ENCODE peak calls at places on chromosomes 11 and 22, in four cellular contexts. F, V, I and B are unnamed samples.

GRCh38 chr22:24816841-24817240 is 10.8 kb downstream of the SGSM1 start:
- DNase-seq in F (no peak), V (no peak), I (no peak), B (no peak)

GRCh38 chr11:35270342-35270741 is 131.4 kb downstream of the CD44 start:
- DNase-seq in F (no peak), V (no peak), I (no peak), B (no peak)

GRCh38 chr11:1276061-1276790 is 33.2 kb downstream of the TOLLIP start:
- DNase-seq in F (no peak), V (no peak), I (no peak), B (no peak)

GRCh38 chr22:32862083-32862482 is 60.6 kb downstream of the TIMP3 start:
- DNase-seq in F (no peak), V (no peak), I (no peak), B (no peak)

GRCh38 chr11:110761994-110762393 is 49.8 kb upstream of the ARHGAP20 start:
- DNase-seq in F (no peak), V (no peak), I (no peak), B (no peak)

GRCh38 chr11:35614949-35615569 is 3.2 kb upstream of the FJX1 start:
- DNase-seq in F (no peak), V (no peak), I (no peak), B (no peak)

GRCh38 chr22:19811811-19812771 is 42.6 kb downstream of the GNB1L start:
- DNase-seq in F (peak), V (no peak), I (no peak), B (peak)

GRCh38 chr11:36997656-36998055 is 399.6 kb upstream of the RAG2 start:
- DNase-seq in F (no peak), V (no peak), I (no peak), B (no peak)

GRCh38 chr22:41976070-41976901 is 7.0 kb downstream of the SEPTIN3 start:
- DNase-seq in F (no peak), V (no peak), I (no peak), B (no peak)

GRCh38 chr11:126815111-126815510 is 185.5 kb downstream of the KIRREL3 start:
- DNase-seq in F (no peak), V (no peak), I (no peak), B (peak)

GRCh38 chr11:19905280-19905853 is 192.7 kb downstream of the NAV2 start:
- DNase-seq in F (no peak), V (no peak), I (no peak), B (no peak)

GRCh38 chr11:60625262-60625661 is 74.2 kb upstream of the MS4A8 start:
- DNase-seq in F (no peak), V (no peak), I (peak), B (peak)

GRCh38 chr11:117017456-117017855 is 80.8 kb downstream of the SIK3 start:
- DNase-seq in F (no peak), V (no peak), I (no peak), B (no peak)

GRCh38 chr11:17988465-17988864 is 24.4 kb downstream of the SERGEF start:
- DNase-seq in F (no peak), V (no peak), I (no peak), B (no peak)

GRCh38 chr11:130166457-130166784 is 6.8 kb downstream of the ST14 start:
- DNase-seq in F (no peak), V (peak), I (peak), B (peak)

GRCh38 chr11:122656073-122656630 is 630 bp downstream of the UBASH3B start:
- DNase-seq in F (peak), V (no peak), I (no peak), B (peak)

GRCh38 chr11:132278801-132279574 is 908.6 kb downstream of the NTM start:
- DNase-seq in F (no peak), V (no peak), I (peak), B (no peak)

GRCh38 chr22:43341565-43341964 is 1.6 kb downstream of the SCUBE1 start:
- DNase-seq in F (no peak), V (no peak), I (no peak), B (no peak)

GRCh38 chr11:203945-204586 is 3.1 kb downstream of the BET1L start:
- DNase-seq in F (no peak), V (no peak), I (no peak), B (no peak)

GRCh38 chr11:58061813-58062212 is 31.1 kb downstream of the OR6Q1 start:
- DNase-seq in F (no peak), V (peak), I (no peak), B (no peak)

GRCh38 chr11:130216591-130217132 is 57.1 kb downstream of the ST14 start:
- DNase-seq in F (no peak), V (no peak), I (no peak), B (no peak)

GRCh38 chr11:65301491-65302329 is 13.0 kb upstream of the CDC42EP2 start:
- DNase-seq in F (no peak), V (no peak), I (no peak), B (no peak)

GRCh38 chr11:122486793-122487495 is 168.6 kb upstream of the UBASH3B start:
- DNase-seq in F (no peak), V (no peak), I (no peak), B (no peak)

GRCh38 chr11:71102251-71102995 is 150.0 kb downstream of the SHANK2 start:
- DNase-seq in F (no peak), V (no peak), I (no peak), B (no peak)

GRCh38 chr22:50009765-50010675 is 2.5 kb downstream of the IL17REL start:
- DNase-seq in F (peak), V (no peak), I (no peak), B (no peak)

GRCh38 chr22:47351836-47352579 is 589.6 kb downstream of the TBC1D22A start:
- DNase-seq in F (peak), V (no peak), I (no peak), B (peak)

GRCh38 chr11:20078846-20079245 is 81.4 kb downstream of the DBX1 start:
- DNase-seq in F (no peak), V (no peak), I (no peak), B (no peak)

DNA sequence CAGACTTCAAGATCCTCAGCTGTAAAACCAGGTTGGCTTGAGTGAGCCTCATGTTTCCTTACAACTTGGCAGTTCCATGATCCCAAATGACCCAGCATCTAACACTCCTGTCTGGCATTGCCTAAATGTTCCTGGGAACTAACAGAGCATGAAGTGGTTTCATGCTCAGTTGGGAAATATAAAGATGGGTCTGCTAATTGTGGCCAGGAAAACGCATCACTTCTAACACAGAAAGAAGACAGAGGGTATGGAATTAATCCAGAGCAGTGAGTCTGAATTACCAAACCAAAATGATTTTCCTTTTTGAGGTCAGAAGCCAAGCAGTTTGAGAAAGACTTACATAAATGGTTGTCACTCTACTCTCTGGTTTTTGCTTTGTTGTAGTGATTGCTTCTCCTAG is 60.5 kb upstream of the MMP13 start:
- DNase-seq in F (no peak), V (peak), I (no peak), B (no peak)
- H3K4me3 ChIP-seq in F (no peak), V (no peak), I (no peak), B (no peak)

GRCh38 chr11:118609380-118610219 is 2.2 kb downstream of the PHLDB1 start:
- DNase-seq in F (peak), V (no peak), I (no peak), B (no peak)
- H3K4me3 ChIP-seq in F (peak), V (peak), I (peak), B (no peak)

GRCh38 chr11:86246293-86246675 is 1.7 kb downstream of the EED start:
- DNase-seq in F (no peak), V (no peak), I (no peak), B (no peak)

GRCh38 chr11:86247608-86248007 is 3.1 kb downstream of the EED start:
- DNase-seq in F (no peak), V (no peak), I (no peak), B (no peak)

GRCh38 chr11:86251285-86251830 is 6.8 kb downstream of the EED start:
- DNase-seq in F (no peak), V (no peak), I (no peak), B (no peak)

GRCh38 chr11:86248609-86249008 is 4.1 kb downstream of the EED start:
- DNase-seq in F (no peak), V (no peak), I (no peak), B (no peak)

GRCh38 chr11:86249307-86250098 is 5.0 kb downstream of the EED start:
- DNase-seq in F (no peak), V (no peak), I (no peak), B (no peak)
- H3K4me3 ChIP-seq in F (no peak), V (no peak), I (no peak), B (no peak)

GRCh38 chr22:39207141-39208012 is 37.4 kb downstream of the PDGFB start:
- DNase-seq in F (peak), V (no peak), I (no peak), B (peak)

GRCh38 chr22:39208013-39208680 is 36.6 kb downstream of the PDGFB start:
- DNase-seq in F (peak), V (no peak), I (no peak), B (no peak)

GRCh38 chr22:39204216-39204615 is 40.6 kb downstream of the PDGFB start:
- DNase-seq in F (no peak), V (no peak), I (no peak), B (peak)

GRCh38 chr22:39206491-39206890 is 38.3 kb downstream of the PDGFB start:
- DNase-seq in F (peak), V (no peak), I (no peak), B (peak)

DNA sequence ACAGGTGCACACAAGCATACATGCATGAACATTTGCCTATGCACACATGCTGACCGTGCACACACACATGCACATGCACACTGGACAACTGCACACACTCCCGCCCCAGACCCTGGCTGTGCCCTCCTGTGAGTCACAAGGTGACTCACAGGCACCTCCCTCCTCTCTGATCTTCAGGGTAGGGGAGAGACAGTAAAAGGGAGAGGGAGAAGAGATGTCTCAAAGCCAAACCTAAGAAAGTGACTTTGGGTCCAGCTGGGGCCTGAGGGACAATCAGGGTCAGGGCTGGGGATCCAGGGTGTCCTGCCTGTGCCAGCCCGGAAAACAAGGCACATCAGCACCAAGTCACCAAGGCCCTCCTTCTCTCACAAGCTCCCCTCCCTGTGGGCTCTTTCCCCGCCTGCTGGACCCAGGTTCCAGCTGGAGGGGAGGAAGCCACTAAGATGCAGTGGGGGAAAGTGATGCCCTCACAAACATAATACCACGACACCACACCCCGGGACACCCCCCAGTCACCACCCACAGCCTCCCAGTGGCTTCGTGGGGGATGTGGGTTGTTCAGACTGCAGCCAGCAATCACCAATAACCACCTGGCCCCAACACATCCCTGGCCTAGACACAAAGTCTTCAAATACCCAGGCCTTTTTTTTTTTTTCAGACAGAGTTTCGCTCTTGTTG is 39.3 kb downstream of the PDGFB start:
- DNase-seq in F (peak), V (peak), I (no peak), B (peak)
- H3K4me3 ChIP-seq in F (no peak), V (no peak), I (no peak), B (no peak)

GRCh38 chr22:23120415-23120899 is 21.3 kb downstream of the RSPH14 start:
- DNase-seq in F (no peak), V (no peak), I (no peak), B (no peak)

GRCh38 chr22:23117890-23118646 is 23.7 kb downstream of the RSPH14 start:
- DNase-seq in F (no peak), V (no peak), I (no peak), B (no peak)

GRCh38 chr22:23119492-23120414 is 22.0 kb downstream of the RSPH14 start:
- DNase-seq in F (no peak), V (no peak), I (no peak), B (no peak)

GRCh38 chr22:23117275-23117674 is 24.5 kb downstream of the RSPH14 start:
- DNase-seq in F (no peak), V (no peak), I (no peak), B (no peak)

GRCh38 chr22:23118647-23119491 is 22.9 kb downstream of the RSPH14 start:
- DNase-seq in F (no peak), V (no peak), I (no peak), B (no peak)
- H3K4me3 ChIP-seq in F (no peak), V (no peak), I (no peak), B (no peak)

DNA sequence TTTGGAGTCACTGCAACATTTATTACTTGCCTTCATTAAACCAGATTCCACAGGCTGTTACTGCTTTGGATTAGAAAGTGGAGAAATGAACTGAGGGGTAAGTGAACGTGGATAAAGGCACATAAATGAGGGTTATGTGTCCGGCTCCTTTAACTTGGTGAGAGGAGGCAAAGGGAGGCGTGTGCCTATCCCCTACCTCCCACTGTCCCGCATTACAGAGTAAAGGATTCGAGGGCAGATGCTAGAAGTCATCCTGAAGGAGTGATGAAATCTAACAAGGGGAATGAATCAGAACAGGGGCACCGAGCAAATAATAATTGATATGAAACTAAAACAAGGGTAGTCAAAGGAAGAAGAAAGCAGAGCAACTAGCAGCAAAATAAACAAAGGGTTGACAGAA is 147.2 kb downstream of the GRIA4 start:
- DNase-seq in F (no peak), V (no peak), I (no peak), B (no peak)
- H3K4me3 ChIP-seq in F (no peak), V (no peak), I (no peak), B (no peak)

GRCh38 chr11:73596547-73596946 is 1.4 kb downstream of the FAM168A start:
- DNase-seq in F (no peak), V (no peak), I (no peak), B (no peak)
- H3K4me3 ChIP-seq in F (peak), V (no peak), I (peak), B (no peak)

GRCh38 chr11:67648796-67649613 is 1.5 kb downstream of the ACY3 start:
- DNase-seq in F (no peak), V (no peak), I (no peak), B (no peak)
- H3K4me3 ChIP-seq in F (no peak), V (no peak), I (no peak), B (no peak)